ENCODE peak calls at places on chromosome 10, in ten cellular contexts. K is transverse colon, A is HCT116, N is cardiac muscle cell, O is Peyer's patch, W is psoas muscle, G is body of pancreas, H is adrenal gland, Q is thyroid gland, P is lung. D is an unnamed sample.

GRCh38 chr10:27541728-27542285 is 37.7 kb downstream of the RAB18 start:
- DNase-seq in P (no peak), H (no peak), G (no peak), Q (no peak), A (no peak), N (no peak), W (no peak), O (no peak), K (no peak), D (no peak)

GRCh38 chr10:98321203-98321780 is 53.3 kb upstream of the LOXL4 start:
- DNase-seq in Q (no peak), K (no peak), P (no peak), A (no peak), N (no peak), W (no peak), G (no peak), O (no peak), H (no peak), D (no peak)

GRCh38 chr10:131269776-131270460 is 41.6 kb downstream of the TCERG1L start:
- DNase-seq in K (no peak), P (no peak), N (no peak), W (no peak), H (no peak), Q (peak; percentile 74), G (no peak), O (no peak), A (no peak), D (no peak)

GRCh38 chr10:60434418-60435046 is 44.9 kb upstream of the ANK3 start:
- DNase-seq in O (peak; percentile 20), A (peak; percentile 43), K (peak; percentile 28), G (peak; percentile 39), W (no peak), H (peak; percentile 46), N (peak; percentile 82), Q (peak; percentile 49), P (no peak), D (peak; percentile 35)

GRCh38 chr10:131668903-131669302 is 231.9 kb upstream of the PPP2R2D start:
- DNase-seq in N (no peak), G (no peak), P (no peak), A (no peak), Q (no peak), H (no peak), W (no peak), O (no peak), K (no peak), D (no peak)

GRCh38 chr10:88045116-88045515 is 181.7 kb downstream of the PTEN start:
- DNase-seq in P (no peak), W (no peak), Q (no peak), H (no peak), G (no peak), K (no peak), N (no peak), O (no peak), A (no peak), D (no peak)

GRCh38 chr10:127035827-127036226 is 130.6 kb downstream of the DOCK1 start:
- DNase-seq in Q (no peak), K (no peak), O (no peak), P (no peak), N (no peak), W (no peak), H (no peak), G (no peak), A (no peak), D (no peak)

GRCh38 chr10:69411476-69411875 is 5.2 kb downstream of the TACR2 start:
- DNase-seq in W (no peak), A (no peak), N (no peak), Q (no peak), G (no peak), O (no peak), K (no peak), P (no peak), H (no peak), D (no peak)

DNA sequence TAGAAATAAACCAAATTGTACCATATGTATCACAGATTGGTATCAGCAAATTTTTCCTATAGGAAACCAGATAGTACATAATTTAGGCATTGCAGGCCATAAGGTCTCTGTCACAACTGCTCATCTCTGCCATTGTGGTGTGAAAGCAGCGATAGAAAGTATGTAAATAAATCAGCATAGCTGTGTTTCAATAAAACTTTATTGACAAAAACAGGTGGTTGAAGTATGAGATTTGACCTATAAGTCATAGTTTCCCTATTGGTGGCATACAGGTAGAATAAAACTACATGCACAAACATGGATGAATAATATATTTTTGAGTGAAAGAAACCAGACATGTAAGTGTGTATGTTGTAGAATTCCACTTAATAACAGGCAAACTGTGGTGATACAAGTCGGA is 1454.9 kb downstream of the REEP3 start:
- DNase-seq in A (no peak), N (no peak), Q (no peak), H (no peak), G (no peak), P (no peak), K (no peak), W (no peak), O (no peak), D (no peak)
- H3K36me3 ChIP-seq in A (no peaks in the 10 kb centered on the region), N (no peaks in the 10 kb centered on the region), Q (no peaks in the 10 kb centered on the region), H (no peaks in the 10 kb centered on the region), G (no peaks in the 10 kb centered on the region), P (no peaks in the 10 kb centered on the region), K (no peaks in the 10 kb centered on the region), W (no peaks in the 10 kb centered on the region), O (no peaks in the 10 kb centered on the region), D (no peaks in the 10 kb centered on the region)

GRCh38 chr10:3785849-3786290 is 861 bp upstream of the KLF6 start:
- DNase-seq in O (no peak), H (peak; percentile 58), N (peak; percentile 68), W (peak; percentile 32), Q (no peak), K (peak; percentile 58), G (peak; percentile 57), P (no peak), A (no peak), D (no peak)

GRCh38 chr10:3783721-3784432 is 1.1 kb downstream of the KLF6 start:
- DNase-seq in A (no peak), P (peak; percentile 72), Q (peak; percentile 62), W (peak; percentile 78), N (peak; percentile 93), O (no peak), H (peak; percentile 75), G (peak; percentile 77), K (peak; percentile 74), D (peak; percentile 13)

GRCh38 chr10:3783313-3783689 is 1.7 kb downstream of the KLF6 start:
- DNase-seq in N (peak; percentile 95), A (no peak), K (peak; percentile 71), O (peak; percentile 70), G (peak; percentile 71), H (peak; percentile 65), Q (peak; percentile 69), W (peak; percentile 65), P (no peak), D (peak; percentile 33)

GRCh38 chr10:3785251-3785848 is 341 bp upstream of the KLF6 start:
- DNase-seq in G (peak; percentile 99), W (peak; percentile 99), N (peak; percentile 99), P (peak; percentile 99), K (peak; percentile 99), A (peak; percentile 91), Q (peak; percentile 99), H (peak; percentile 100), O (peak; percentile 98), D (peak; percentile 92)

DNA sequence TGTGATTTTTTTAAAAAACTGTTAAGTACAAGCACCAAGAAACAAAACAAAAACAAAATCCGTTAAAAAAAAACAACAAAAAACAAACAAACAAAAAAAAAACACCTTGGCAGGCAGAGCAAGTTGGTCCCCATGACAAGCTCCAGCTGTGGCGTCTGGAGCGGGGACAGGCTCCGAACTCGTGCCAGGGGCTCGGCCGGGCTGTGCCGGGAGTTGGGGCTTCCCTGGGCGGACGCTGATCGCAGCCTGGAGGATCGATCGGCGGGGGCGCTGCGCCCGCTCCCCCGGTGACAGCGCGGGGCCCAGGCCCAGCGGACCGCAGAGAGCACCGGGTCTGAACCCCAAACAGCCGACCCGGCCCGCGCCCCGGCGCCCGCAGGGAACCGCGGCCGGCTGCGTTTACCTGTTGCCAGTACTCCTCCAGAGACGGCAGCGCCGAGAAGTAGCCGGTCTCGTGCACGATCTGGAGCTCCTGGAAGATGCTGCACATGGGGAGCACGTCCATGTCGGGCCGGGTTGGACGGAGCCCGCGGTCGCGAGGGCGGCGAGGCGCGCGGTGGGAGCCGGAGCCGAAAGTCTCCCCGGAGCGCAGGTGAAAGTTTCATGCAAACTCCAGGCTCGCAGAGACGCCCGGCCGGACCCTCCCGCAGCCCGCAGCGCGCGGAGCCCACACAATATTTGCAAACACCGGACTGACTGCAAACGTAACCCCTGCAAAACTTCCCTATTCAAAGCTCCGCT is at the start of gene KLF6:
- DNase-seq in A (no peak), W (peak; percentile 70), N (peak; percentile 67), O (no peak), P (no peak), G (peak; percentile 70), H (peak; percentile 60), Q (peak; percentile 39), K (peak; percentile 40), D (no peak)
- TF ChIP-seq CTCF in A (no peak), W (no peak), N (no peak), O (no peak), P (no peak), G (no peak), H (no peak), Q (no peak), K (no peak), D (no peak)

GRCh38 chr10:90997670-90998069 is 76.8 kb upstream of the ANKRD1 start:
- DNase-seq in H (no peak), W (no peak), P (no peak), O (no peak), G (no peak), N (no peak), A (no peak), Q (no peak), K (no peak), D (no peak)

GRCh38 chr10:90998733-90999511 is 78.0 kb upstream of the ANKRD1 start:
- DNase-seq in Q (no peak), P (no peak), H (no peak), W (no peak), K (no peak), A (no peak), O (no peak), N (no peak), G (no peak), D (no peak)

GRCh38 chr10:91000985-91001384 is 80.1 kb upstream of the ANKRD1 start:
- DNase-seq in K (no peak), H (no peak), A (no peak), G (no peak), N (no peak), Q (no peak), W (no peak), O (no peak), P (no peak), D (no peak)

GRCh38 chr10:90999512-91000172 is 78.8 kb upstream of the ANKRD1 start:
- DNase-seq in H (no peak), P (no peak), G (no peak), W (no peak), O (no peak), A (no peak), N (no peak), Q (no peak), K (no peak), D (no peak)

DNA sequence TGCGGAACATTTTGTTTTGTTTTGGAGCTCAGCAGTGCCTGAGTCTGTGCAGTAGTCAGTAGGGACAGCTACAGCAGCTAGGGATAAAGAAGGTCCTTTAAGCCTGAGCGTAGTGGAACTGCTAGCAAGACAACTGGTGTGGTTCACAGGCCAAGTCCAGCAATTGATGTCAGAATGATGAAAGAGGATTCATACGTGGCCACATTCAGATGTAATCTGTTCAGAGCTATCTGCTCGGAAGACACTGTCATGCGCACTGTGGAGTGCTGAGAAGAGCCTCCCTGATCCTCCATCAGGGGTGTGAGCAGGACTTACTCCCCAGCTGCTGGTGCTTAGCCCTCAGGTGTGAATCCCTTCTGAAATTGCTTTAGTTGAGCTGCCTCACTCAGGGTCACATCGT is 79.6 kb upstream of the ANKRD1 start:
- DNase-seq in W (no peak), N (no peak), H (no peak), P (no peak), O (no peak), Q (no peak), K (no peak), G (no peak), A (no peak), D (no peak)
- H3K4me3 ChIP-seq in W (no peak overlapping the region), N (no peak overlapping the region), H (no peak overlapping the region), P (no peak overlapping the region), O (no peak overlapping the region), Q (no peak overlapping the region), K (no peak overlapping the region), G (no peak overlapping the region), A (no peak overlapping the region), D (no peak overlapping the region)

GRCh38 chr10:6108072-6108471 is 19.2 kb downstream of the RBM17 start:
- DNase-seq in O (no peak), H (no peak), P (no peak), G (no peak), N (no peak), K (no peak), A (no peak), W (no peak), Q (no peak), D (no peak)

GRCh38 chr10:6100370-6100769 is 11.5 kb downstream of the RBM17 start:
- DNase-seq in N (no peak), O (no peak), K (no peak), A (no peak), W (no peak), P (no peak), G (no peak), H (no peak), Q (no peak), D (no peak)

GRCh38 chr10:6102128-6102527 is 13.3 kb downstream of the RBM17 start:
- DNase-seq in N (no peak), G (no peak), K (peak; percentile 34), O (no peak), Q (no peak), P (no peak), A (no peak), W (no peak), H (no peak), D (no peak)

GRCh38 chr10:6101181-6101580 is 12.3 kb downstream of the RBM17 start:
- DNase-seq in N (no peak), P (no peak), W (no peak), H (no peak), G (no peak), O (no peak), A (no peak), K (peak; percentile 55), Q (no peak), D (no peak)

DNA sequence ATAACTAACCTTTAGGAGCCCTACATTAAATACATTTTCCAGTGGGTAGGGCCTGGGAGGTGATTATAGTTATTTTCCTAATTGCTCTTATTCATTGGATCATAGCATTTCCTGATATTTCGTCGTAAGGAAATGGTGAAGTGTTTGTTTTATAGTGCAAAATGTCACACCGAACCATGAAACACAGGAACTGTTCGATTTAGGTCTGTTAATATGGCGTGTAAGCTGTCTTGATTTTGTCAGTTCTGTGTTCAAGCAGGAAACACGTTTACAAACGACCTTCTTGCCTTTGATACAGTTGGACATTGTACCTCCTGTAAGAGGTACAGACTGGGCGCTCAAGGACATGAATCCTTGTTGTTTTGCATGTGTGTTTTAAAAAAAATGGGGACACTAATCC is 14.8 kb downstream of the RBM17 start:
- DNase-seq in Q (no peak), H (no peak), K (no peak), W (no peak), A (no peak), N (no peak), G (no peak), O (no peak), P (no peak), D (no peak)
- H3K36me3 ChIP-seq in Q (peaks cover 28% of the 10 kb centered on the region), H (peaks cover 46% of the 10 kb centered on the region), K (peaks cover 52% of the 10 kb centered on the region), W (peaks cover 85% of the 10 kb centered on the region), A (peaks cover 59% of the 10 kb centered on the region), N (peaks cover 57% of the 10 kb centered on the region), G (peaks cover 19% of the 10 kb centered on the region), O (peaks cover 61% of the 10 kb centered on the region), P (peaks cover 37% of the 10 kb centered on the region), D (peaks cover 13% of the 10 kb centered on the region)

D was measured in WERI-Rb-1.